ENCODE peak calls at places on chromosomes 7 and 10, in six cellular contexts. One of them, this sample, is unnamed.

GRCh38 chr7:92765725-92766124 is 70.6 kb downstream of the CDK6 start:
- DNase-seq in mesothelial cell of epicardium: no peak
- DNase-seq in AG10803: peak
- DNase-seq in lung: no peak
- DNase-seq in hepatocyte: peak
- DNase-seq in natural killer cell: no peak
- DNase-seq in this sample: peak

GRCh38 chr10:14056545-14057332 is 274.0 kb downstream of the FRMD4A start:
- DNase-seq in lung: no peak
- DNase-seq in hepatocyte: peak
- DNase-seq in natural killer cell: no peak
- DNase-seq in AG10803: peak
- DNase-seq in mesothelial cell of epicardium: no peak
- DNase-seq in this sample: peak

GRCh38 chr7:112462236-112462635 is 12.0 kb downstream of the IFRD1 start:
- DNase-seq in natural killer cell: no peak
- DNase-seq in AG10803: peak
- DNase-seq in mesothelial cell of epicardium: no peak
- DNase-seq in hepatocyte: peak
- DNase-seq in lung: peak
- DNase-seq in this sample: peak

GRCh38 chr7:114439581-114439980 is 25.0 kb downstream of the FOXP2 start:
- DNase-seq in AG10803: no peak
- DNase-seq in mesothelial cell of epicardium: no peak
- DNase-seq in natural killer cell: no peak
- DNase-seq in lung: no peak
- DNase-seq in hepatocyte: no peak
- DNase-seq in this sample: no peak

GRCh38 chr10:125868372-125868975 is 12.6 kb downstream of the DHX32 start:
- DNase-seq in lung: no peak
- DNase-seq in AG10803: peak
- DNase-seq in natural killer cell: no peak
- DNase-seq in hepatocyte: peak
- DNase-seq in mesothelial cell of epicardium: no peak
- DNase-seq in this sample: peak

GRCh38 chr10:132036887-132037675 is 28.7 kb upstream of the JAKMIP3 start:
- DNase-seq in mesothelial cell of epicardium: no peak
- DNase-seq in lung: no peak
- DNase-seq in natural killer cell: no peak
- DNase-seq in hepatocyte: no peak
- DNase-seq in AG10803: no peak
- DNase-seq in this sample: no peak

GRCh38 chr10:133009218-133009954 is 67.0 kb upstream of the CFAP46 start:
- DNase-seq in mesothelial cell of epicardium: no peak
- DNase-seq in hepatocyte: peak
- DNase-seq in natural killer cell: no peak
- DNase-seq in AG10803: no peak
- DNase-seq in lung: peak
- DNase-seq in this sample: no peak

GRCh38 chr10:73953665-73954064 is 42.7 kb downstream of the PLAU start:
- DNase-seq in mesothelial cell of epicardium: no peak
- DNase-seq in AG10803: peak
- DNase-seq in lung: peak
- DNase-seq in hepatocyte: no peak
- DNase-seq in natural killer cell: no peak
- DNase-seq in this sample: peak

GRCh38 chr7:38224392-38224791 is 46.3 kb downstream of the STARD3NL start:
- DNase-seq in AG10803: no peak
- DNase-seq in hepatocyte: no peak
- DNase-seq in natural killer cell: no peak
- DNase-seq in lung: no peak
- DNase-seq in mesothelial cell of epicardium: no peak
- DNase-seq in this sample: peak

GRCh38 chr10:13949844-13950542 is 363.2 kb downstream of the PRPF18 start:
- DNase-seq in mesothelial cell of epicardium: no peak
- DNase-seq in AG10803: peak
- DNase-seq in natural killer cell: no peak
- DNase-seq in lung: no peak
- DNase-seq in hepatocyte: no peak
- DNase-seq in this sample: peak

GRCh38 chr10:63977329-63977923 is 456.2 kb downstream of the REEP3 start:
- DNase-seq in mesothelial cell of epicardium: no peak
- DNase-seq in natural killer cell: no peak
- DNase-seq in hepatocyte: peak
- DNase-seq in lung: peak
- DNase-seq in AG10803: peak
- DNase-seq in this sample: peak

GRCh38 chr10:116952729-116953128 is 52.3 kb downstream of the SHTN1 start:
- DNase-seq in AG10803: no peak
- DNase-seq in lung: no peak
- DNase-seq in hepatocyte: no peak
- DNase-seq in mesothelial cell of epicardium: no peak
- DNase-seq in natural killer cell: no peak
- DNase-seq in this sample: no peak

GRCh38 chr10:34161948-34162347 is 653.1 kb downstream of the PARD3 start:
- DNase-seq in hepatocyte: no peak
- DNase-seq in natural killer cell: no peak
- DNase-seq in AG10803: no peak
- DNase-seq in mesothelial cell of epicardium: no peak
- DNase-seq in lung: no peak
- DNase-seq in this sample: no peak

GRCh38 chr7:142523821-142524460 is 225.3 kb upstream of the PRSS1 start:
- DNase-seq in natural killer cell: no peak
- DNase-seq in lung: no peak
- DNase-seq in mesothelial cell of epicardium: no peak
- DNase-seq in AG10803: no peak
- DNase-seq in hepatocyte: no peak
- DNase-seq in this sample: no peak

GRCh38 chr10:131157899-131158298 is 153.6 kb downstream of the TCERG1L start:
- DNase-seq in natural killer cell: no peak
- DNase-seq in AG10803: no peak
- DNase-seq in hepatocyte: no peak
- DNase-seq in lung: no peak
- DNase-seq in mesothelial cell of epicardium: no peak
- DNase-seq in this sample: no peak

GRCh38 chr7:113256883-113257531 is 138.7 kb upstream of the SMIM30 start:
- DNase-seq in mesothelial cell of epicardium: no peak
- DNase-seq in hepatocyte: no peak
- DNase-seq in natural killer cell: no peak
- DNase-seq in AG10803: no peak
- DNase-seq in lung: no peak
- DNase-seq in this sample: no peak

GRCh38 chr7:129376076-129376777 is 58.0 kb upstream of the STRIP2 start:
- DNase-seq in natural killer cell: no peak
- DNase-seq in lung: peak
- DNase-seq in mesothelial cell of epicardium: no peak
- DNase-seq in hepatocyte: peak
- DNase-seq in AG10803: peak
- DNase-seq in this sample: peak

GRCh38 chr10:58578366-58578765 is 65.7 kb downstream of the BICC1 start:
- DNase-seq in natural killer cell: no peak
- DNase-seq in mesothelial cell of epicardium: no peak
- DNase-seq in lung: no peak
- DNase-seq in AG10803: no peak
- DNase-seq in hepatocyte: no peak
- DNase-seq in this sample: peak

GRCh38 chr10:80530251-80530650 is 7.5 kb upstream of the SH2D4B start:
- DNase-seq in natural killer cell: no peak
- DNase-seq in lung: no peak
- DNase-seq in AG10803: peak
- DNase-seq in mesothelial cell of epicardium: no peak
- DNase-seq in hepatocyte: no peak
- DNase-seq in this sample: peak

GRCh38 chr10:24724381-24725228 is 918 bp upstream of the ARHGAP21 start:
- DNase-seq in hepatocyte: peak
- DNase-seq in AG10803: peak
- DNase-seq in natural killer cell: peak
- DNase-seq in lung: peak
- DNase-seq in mesothelial cell of epicardium: peak
- DNase-seq in this sample: peak

GRCh38 chr10:24723788-24724380 is at the start of gene ARHGAP21:
- DNase-seq in natural killer cell: peak
- DNase-seq in hepatocyte: peak
- DNase-seq in mesothelial cell of epicardium: peak
- DNase-seq in AG10803: peak
- DNase-seq in lung: peak
- DNase-seq in this sample: peak

GRCh38 chr10:24730811-24731210 is 7.1 kb upstream of the ARHGAP21 start:
- DNase-seq in hepatocyte: no peak
- DNase-seq in lung: no peak
- DNase-seq in natural killer cell: no peak
- DNase-seq in AG10803: peak
- DNase-seq in mesothelial cell of epicardium: no peak
- DNase-seq in this sample: no peak

GRCh38 chr10:24726626-24727025 is 2.9 kb upstream of the ARHGAP21 start:
- DNase-seq in hepatocyte: no peak
- DNase-seq in natural killer cell: no peak
- DNase-seq in AG10803: no peak
- DNase-seq in mesothelial cell of epicardium: no peak
- DNase-seq in lung: no peak
- DNase-seq in this sample: no peak

DNA sequence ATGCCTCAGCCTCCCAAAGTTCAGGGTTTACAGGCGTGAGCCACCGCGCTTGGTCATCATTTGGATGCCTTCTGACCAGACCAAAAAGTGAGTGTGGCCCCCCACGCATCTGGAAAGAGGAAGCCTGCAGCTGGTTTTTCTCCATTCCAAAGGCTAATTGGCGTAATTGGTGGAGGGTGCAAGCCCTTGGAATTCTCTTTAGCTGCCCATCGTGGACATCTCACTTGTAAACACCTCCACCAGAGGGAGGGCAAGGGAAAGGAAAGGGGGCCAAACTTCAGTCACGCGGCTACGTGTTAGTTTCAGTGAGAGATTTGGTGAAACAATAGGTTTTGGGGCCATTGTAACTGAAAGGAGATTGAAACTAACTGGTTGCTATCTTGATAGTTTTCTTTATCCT is 4.1 kb upstream of the ARHGAP21 start:
- DNase-seq in mesothelial cell of epicardium: no peak
- DNase-seq in natural killer cell: no peak
- DNase-seq in hepatocyte: peak
- DNase-seq in AG10803: no peak
- DNase-seq in lung: no peak
- DNase-seq in this sample: no peak
- TF ChIP-seq CTCF in mesothelial cell of epicardium: no peak
- TF ChIP-seq CTCF in natural killer cell: no peak
- TF ChIP-seq CTCF in hepatocyte: peak
- TF ChIP-seq CTCF in AG10803: peak
- TF ChIP-seq CTCF in lung: no peak
- TF ChIP-seq CTCF in this sample: peak

DNA sequence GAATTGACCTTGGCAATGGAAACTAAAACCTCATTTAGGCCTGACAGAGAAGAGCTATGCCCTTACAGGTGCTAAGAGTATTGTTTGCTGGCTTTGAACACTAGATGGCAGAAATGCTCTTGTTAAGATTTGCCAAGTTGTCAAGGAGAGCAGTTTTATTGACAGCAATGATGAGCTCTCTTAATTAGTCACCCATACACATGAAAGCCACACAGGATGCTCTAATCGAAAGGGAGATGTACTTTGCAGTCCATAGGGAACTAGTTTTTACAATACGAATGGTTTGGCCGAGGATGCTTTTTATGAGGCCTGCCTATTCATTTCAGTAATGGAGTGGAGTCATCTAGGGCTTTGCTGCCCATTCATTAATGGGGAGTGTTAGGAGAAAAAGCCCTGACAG is 45.4 kb upstream of the MBL2 start:
- DNase-seq in hepatocyte: peak
- DNase-seq in mesothelial cell of epicardium: no peak
- DNase-seq in lung: no peak
- DNase-seq in AG10803: peak
- DNase-seq in natural killer cell: no peak
- DNase-seq in this sample: peak
- TF ChIP-seq CTCF in hepatocyte: peak
- TF ChIP-seq CTCF in mesothelial cell of epicardium: no peak
- TF ChIP-seq CTCF in lung: no peak
- TF ChIP-seq CTCF in AG10803: peak
- TF ChIP-seq CTCF in natural killer cell: no peak
- TF ChIP-seq CTCF in this sample: peak

GRCh38 chr7:149732111-149732561 is 41.3 kb downstream of the ZNF467 start:
- DNase-seq in AG10803: no peak
- DNase-seq in lung: no peak
- DNase-seq in natural killer cell: no peak
- DNase-seq in hepatocyte: no peak
- DNase-seq in mesothelial cell of epicardium: no peak
- DNase-seq in this sample: no peak

GRCh38 chr7:149729586-149729982 is 43.8 kb downstream of the ZNF467 start:
- DNase-seq in natural killer cell: no peak
- DNase-seq in AG10803: no peak
- DNase-seq in lung: no peak
- DNase-seq in hepatocyte: no peak
- DNase-seq in mesothelial cell of epicardium: no peak
- DNase-seq in this sample: no peak

GRCh38 chr7:149728491-149729375 is 44.7 kb downstream of the ZNF467 start:
- DNase-seq in AG10803: no peak
- DNase-seq in hepatocyte: no peak
- DNase-seq in natural killer cell: no peak
- DNase-seq in lung: no peak
- DNase-seq in mesothelial cell of epicardium: no peak
- DNase-seq in this sample: no peak

GRCh38 chr7:149731207-149731955 is 42.0 kb downstream of the ZNF467 start:
- DNase-seq in hepatocyte: no peak
- DNase-seq in AG10803: no peak
- DNase-seq in lung: no peak
- DNase-seq in mesothelial cell of epicardium: no peak
- DNase-seq in natural killer cell: no peak
- DNase-seq in this sample: no peak

GRCh38 chr7:149729983-149730801 is 43.2 kb downstream of the ZNF467 start:
- DNase-seq in hepatocyte: no peak
- DNase-seq in lung: no peak
- DNase-seq in natural killer cell: no peak
- DNase-seq in AG10803: no peak
- DNase-seq in mesothelial cell of epicardium: no peak
- DNase-seq in this sample: no peak
- TF ChIP-seq CTCF in hepatocyte: no peak
- TF ChIP-seq CTCF in lung: no peak
- TF ChIP-seq CTCF in natural killer cell: no peak
- TF ChIP-seq CTCF in AG10803: no peak
- TF ChIP-seq CTCF in mesothelial cell of epicardium: no peak
- TF ChIP-seq CTCF in this sample: no peak

DNA sequence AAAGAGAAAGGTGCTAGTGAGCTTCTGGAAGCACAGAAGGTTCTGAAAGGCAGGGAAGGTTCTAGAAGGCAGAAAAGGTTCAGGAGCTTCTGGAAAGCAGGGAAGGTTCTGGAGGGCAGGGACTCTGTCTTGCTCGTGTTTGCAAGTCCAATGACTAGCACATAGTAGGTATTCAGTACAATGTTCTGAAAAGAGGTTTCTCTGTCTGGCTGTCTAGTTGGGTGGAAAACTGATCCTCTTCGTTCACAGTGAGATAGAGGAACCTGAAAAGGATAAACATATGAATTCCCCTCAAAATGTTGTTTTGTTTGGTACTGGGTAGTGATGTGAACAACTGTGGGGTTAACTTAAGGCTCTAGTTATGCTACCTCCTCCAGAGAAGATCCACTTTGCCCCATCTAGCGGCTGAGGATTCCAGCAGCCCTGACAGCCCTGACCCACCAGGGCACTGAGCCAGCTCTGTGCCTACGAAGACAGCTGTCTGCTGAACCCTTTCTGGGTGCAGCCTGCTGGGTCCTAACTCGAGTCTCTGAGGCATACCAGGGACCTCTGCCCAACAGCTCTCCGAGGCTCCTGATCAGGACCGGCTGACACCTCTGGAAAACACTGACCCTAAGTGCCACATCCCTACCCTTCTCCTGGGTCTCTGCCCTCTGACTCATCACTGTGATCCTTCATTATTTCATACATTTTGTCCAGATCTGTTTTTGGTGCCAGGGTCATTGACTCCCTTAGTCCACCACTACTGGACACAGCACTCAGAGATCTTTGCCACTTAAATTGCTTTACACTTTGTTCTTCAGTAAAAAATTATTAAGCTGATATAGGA is 15.4 kb downstream of the PTPRN2 start:
- DNase-seq in hepatocyte: no peak
- DNase-seq in lung: no peak
- DNase-seq in mesothelial cell of epicardium: no peak
- DNase-seq in AG10803: no peak
- DNase-seq in natural killer cell: no peak
- DNase-seq in this sample: peak
- TF ChIP-seq CTCF in hepatocyte: peak
- TF ChIP-seq CTCF in lung: no peak
- TF ChIP-seq CTCF in mesothelial cell of epicardium: no peak
- TF ChIP-seq CTCF in AG10803: no peak
- TF ChIP-seq CTCF in natural killer cell: no peak
- TF ChIP-seq CTCF in this sample: no peak

This sample was measured in fibroblast of mammary gland.